ENCODE peak calls at places on chromosomes 13 and 19, in four cellular contexts. One of them, this sample, is unnamed.

GRCh38 chr13:99845136-99845874 is 126.3 kb downstream of the ZIC5 start:
- DNase-seq in stimulated activated CD8-positive, alpha-beta memory T cell treated with anti-CD3 and anti-CD28 coated beads, Interleukin-15, amount 100 ng/mL, for 24 hours: no peak
- DNase-seq in breast epithelium: no peak
- DNase-seq in AG04450: no peak
- DNase-seq in this sample: no peak

GRCh38 chr19:36051236-36051635 is 2.8 kb downstream of the THAP8 start:
- DNase-seq in stimulated activated CD8-positive, alpha-beta memory T cell treated with anti-CD3 and anti-CD28 coated beads, Interleukin-15, amount 100 ng/mL, for 24 hours: no peak
- DNase-seq in breast epithelium: no peak
- DNase-seq in AG04450: no peak
- DNase-seq in this sample: no peak

GRCh38 chr13:40863723-40864122 is 74.3 kb downstream of the SLC25A15 start:
- DNase-seq in stimulated activated CD8-positive, alpha-beta memory T cell treated with anti-CD3 and anti-CD28 coated beads, Interleukin-15, amount 100 ng/mL, for 24 hours: no peak
- DNase-seq in breast epithelium: no peak
- DNase-seq in AG04450: no peak
- DNase-seq in this sample: no peak

GRCh38 chr13:73337511-73337910 is 278.7 kb downstream of the KLF5 start:
- DNase-seq in stimulated activated CD8-positive, alpha-beta memory T cell treated with anti-CD3 and anti-CD28 coated beads, Interleukin-15, amount 100 ng/mL, for 24 hours: no peak
- DNase-seq in breast epithelium: no peak
- DNase-seq in AG04450: no peak
- DNase-seq in this sample: no peak

GRCh38 chr13:20301391-20302071 is 69.4 kb upstream of the GJB6 start:
- DNase-seq in stimulated activated CD8-positive, alpha-beta memory T cell treated with anti-CD3 and anti-CD28 coated beads, Interleukin-15, amount 100 ng/mL, for 24 hours: no peak
- DNase-seq in breast epithelium: no peak
- DNase-seq in AG04450: no peak
- DNase-seq in this sample: no peak

GRCh38 chr19:3404324-3405260 is 38.2 kb downstream of the NFIC start:
- DNase-seq in stimulated activated CD8-positive, alpha-beta memory T cell treated with anti-CD3 and anti-CD28 coated beads, Interleukin-15, amount 100 ng/mL, for 24 hours: no peak
- DNase-seq in breast epithelium: peak; percentile 88
- DNase-seq in AG04450: peak; percentile 81
- DNase-seq in this sample: no peak

GRCh38 chr19:1761528-1762242 is 8.4 kb downstream of the ONECUT3 start:
- DNase-seq in stimulated activated CD8-positive, alpha-beta memory T cell treated with anti-CD3 and anti-CD28 coated beads, Interleukin-15, amount 100 ng/mL, for 24 hours: no peak
- DNase-seq in breast epithelium: no peak
- DNase-seq in AG04450: no peak
- DNase-seq in this sample: no peak

GRCh38 chr13:94701313-94702180 is 10.8 kb downstream of the SOX21 start:
- DNase-seq in stimulated activated CD8-positive, alpha-beta memory T cell treated with anti-CD3 and anti-CD28 coated beads, Interleukin-15, amount 100 ng/mL, for 24 hours: no peak
- DNase-seq in breast epithelium: no peak
- DNase-seq in AG04450: no peak
- DNase-seq in this sample: no peak

GRCh38 chr19:18488403-18488723 is 33.5 kb downstream of the ELL start:
- DNase-seq in stimulated activated CD8-positive, alpha-beta memory T cell treated with anti-CD3 and anti-CD28 coated beads, Interleukin-15, amount 100 ng/mL, for 24 hours: no peak
- DNase-seq in breast epithelium: no peak
- DNase-seq in AG04450: no peak
- DNase-seq in this sample: no peak

GRCh38 chr13:113584205-113584869 is at the start of gene TFDP1:
- DNase-seq in stimulated activated CD8-positive, alpha-beta memory T cell treated with anti-CD3 and anti-CD28 coated beads, Interleukin-15, amount 100 ng/mL, for 24 hours: peak; percentile 70
- DNase-seq in breast epithelium: peak; percentile 65
- DNase-seq in AG04450: peak; percentile 55
- DNase-seq in this sample: peak; percentile 84

This sample was measured in SHP77 treated with DMSO at 0.1 percent for 48 hours.